ENCODE peak calls at places on chromosomes 13 and 19, in five cellular contexts. R, S, N, T and K are unnamed samples.

GRCh38 chr13:33493672-33494365 is 208.3 kb upstream of the STARD13 start:
- DNase-seq in R (no peak), S (no peak), N (no peak), T (no peak), K (no peak)

GRCh38 chr19:1882089-1882785 is 3.1 kb downstream of the ABHD17A start:
- DNase-seq in R (no peak), S (no peak), N (no peak), T (no peak), K (no peak)

GRCh38 chr19:3121821-3122511 is 13.9 kb upstream of the GNA15 start:
- DNase-seq in R (no peak), S (no peak), N (no peak), T (no peak), K (no peak)

GRCh38 chr13:30804474-30804873 is 69.1 kb downstream of the ALOX5AP start:
- DNase-seq in R (no peak), S (no peak), N (no peak), T (peak), K (no peak)

GRCh38 chr19:41646589-41647204 is 19.8 kb upstream of the CEACAM4 start:
- DNase-seq in R (peak), S (peak), N (no peak), T (peak), K (no peak)

GRCh38 chr19:18999016-18999758 is 34.1 kb downstream of the SUGP2 start:
- DNase-seq in R (no peak), S (no peak), N (peak), T (no peak), K (no peak)

GRCh38 chr13:28582225-28582891 is 76.6 kb upstream of the POMP start:
- DNase-seq in R (no peak), S (no peak), N (peak), T (no peak), K (no peak)

GRCh38 chr19:2321565-2322283 is 6.7 kb downstream of the LSM7 start:
- DNase-seq in R (no peak), S (no peak), N (no peak), T (no peak), K (no peak)

GRCh38 chr19:45169602-45170001 is 8.4 kb downstream of the TRAPPC6A start:
- DNase-seq in R (no peak), S (no peak), N (no peak), T (no peak), K (no peak)

GRCh38 chr19:57103573-57104277 is 16.1 kb upstream of the USP29 start:
- DNase-seq in R (peak), S (peak), N (peak), T (peak), K (peak)

GRCh38 chr19:32682317-32682716 is 6.7 kb downstream of the RGS9BP start:
- DNase-seq in R (no peak), S (no peak), N (no peak), T (no peak), K (no peak)

GRCh38 chr19:1893791-1894190 is 8.5 kb upstream of the ABHD17A start:
- DNase-seq in R (no peak), S (no peak), N (no peak), T (no peak), K (no peak)

GRCh38 chr19:13633109-13633508 is 126.8 kb upstream of the CACNA1A start:
- DNase-seq in R (no peak), S (no peak), N (peak), T (no peak), K (no peak)

GRCh38 chr19:42284641-42285341 is 15.7 kb downstream of the CIC start:
- DNase-seq in R (no peak), S (no peak), N (no peak), T (no peak), K (no peak)

GRCh38 chr19:17522988-17523872 is 11.8 kb downstream of the PGLS start:
- DNase-seq in R (no peak), S (no peak), N (no peak), T (no peak), K (peak)

GRCh38 chr19:1590641-1591397 is 1.8 kb downstream of the MBD3 start:
- DNase-seq in R (peak), S (peak), N (no peak), T (peak), K (no peak)

GRCh38 chr19:48253999-48254398 is 1.7 kb downstream of the CARD8 start:
- DNase-seq in R (no peak), S (no peak), N (no peak), T (no peak), K (no peak)

GRCh38 chr13:66915596-66916185 is 314.4 kb downstream of the PCDH9 start:
- DNase-seq in R (peak), S (no peak), N (peak), T (no peak), K (no peak)

GRCh38 chr19:6476896-6477431 is 4.6 kb downstream of the DENND1C start:
- DNase-seq in R (no peak), S (no peak), N (no peak), T (no peak), K (no peak)

GRCh38 chr13:107450426-107450825 is 764.9 kb downstream of the LIG4 start:
- DNase-seq in R (no peak), S (no peak), N (peak), T (no peak), K (no peak)

GRCh38 chr19:48060381-48060780 is 16.5 kb upstream of the CABP5 start:
- DNase-seq in R (no peak), S (no peak), N (no peak), T (no peak), K (no peak)

DNA sequence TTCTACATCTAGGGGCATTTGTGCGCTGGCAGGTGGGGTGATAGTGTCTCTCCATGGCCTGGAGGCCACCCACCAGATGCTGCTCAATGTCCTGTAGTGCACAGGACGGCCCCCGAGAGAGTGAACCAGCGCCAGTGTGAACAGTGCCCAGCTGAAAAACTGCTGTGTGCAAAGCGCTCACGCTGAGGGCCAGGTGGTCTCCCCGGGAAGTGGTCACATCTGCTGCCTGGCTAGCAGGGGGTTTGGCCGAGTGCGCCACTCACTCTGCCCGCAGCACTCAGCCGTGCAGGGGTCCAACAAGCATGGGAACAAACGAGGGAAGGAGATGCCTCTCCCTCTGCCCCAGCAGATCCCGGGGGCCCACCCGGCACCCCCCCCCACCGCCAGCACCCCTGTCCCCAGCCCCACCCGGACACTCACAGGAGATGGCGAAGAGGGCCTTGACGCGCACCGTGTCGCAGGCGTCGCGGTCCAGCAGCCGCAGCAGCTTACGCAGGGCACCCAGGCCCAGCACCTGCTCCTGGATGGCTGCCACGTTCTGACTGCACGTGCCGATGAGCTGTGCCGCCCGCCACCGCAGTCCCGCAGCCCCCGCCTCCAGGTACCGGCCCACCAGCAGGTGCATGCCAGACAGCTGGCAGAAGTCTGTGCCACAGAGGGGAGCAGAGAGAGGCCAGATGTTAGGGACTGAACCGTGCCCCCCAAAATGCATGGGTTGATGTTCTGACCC is 5.8 kb downstream of the HSPBP1 start:
- DNase-seq in R (no peak), S (no peak), N (no peak), T (no peak), K (no peak)
- TF ChIP-seq USF2 in R (no peak), S (no peak), N (no peak), T (no peak), K (no peak)

DNA sequence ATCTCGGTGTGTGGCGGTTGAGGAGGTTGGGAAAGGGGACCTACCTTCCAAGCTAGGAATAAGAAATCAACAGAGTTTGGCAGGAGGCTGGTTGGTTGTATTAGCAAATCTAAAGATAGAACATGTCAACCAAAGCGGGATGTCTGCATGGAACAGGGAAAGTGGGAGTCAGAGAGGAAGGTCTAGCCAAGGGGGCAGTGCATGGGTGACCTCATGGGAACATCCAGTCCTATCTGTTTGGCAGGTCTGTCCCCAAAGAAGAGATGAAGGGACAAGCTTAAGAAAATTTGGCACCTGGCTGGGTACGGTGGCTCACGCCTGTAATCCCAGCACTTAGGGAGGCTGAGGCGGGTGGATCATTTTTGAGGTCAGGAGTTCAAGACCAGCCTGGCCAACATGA is 118.7 kb upstream of the TSC22D1 start:
- DNase-seq in R (no peak), S (no peak), N (no peak), T (no peak), K (no peak)
- TF ChIP-seq USF2 in R (no peak), S (no peak), N (no peak), T (no peak), K (no peak)

DNA sequence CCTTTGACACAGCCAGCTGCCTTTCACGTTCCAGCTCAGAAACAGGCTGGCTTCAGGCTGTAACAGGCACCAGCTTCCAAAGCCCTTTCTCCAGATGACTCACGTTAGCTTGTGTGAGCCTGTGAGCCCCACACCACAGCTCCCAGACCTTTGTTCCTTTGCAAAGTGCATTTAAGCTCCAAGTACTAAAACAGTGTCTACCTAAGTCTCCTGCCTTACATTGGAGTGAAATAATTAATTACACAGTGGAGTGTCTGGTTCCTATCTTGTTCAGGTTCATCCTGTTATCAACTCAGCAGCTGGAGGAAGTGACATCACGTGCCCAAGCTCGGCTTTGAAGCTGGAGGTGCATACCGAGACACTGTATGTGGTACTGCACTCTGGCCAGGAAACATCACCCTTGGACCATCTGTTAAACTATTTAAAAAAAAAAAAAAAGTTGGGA is 475.8 kb downstream of the FOXO1 start:
- DNase-seq in R (no peak), S (no peak), N (peak), T (peak), K (no peak)
- TF ChIP-seq USF2 in R (no peak), S (no peak), N (no peak), T (no peak), K (no peak)

DNA sequence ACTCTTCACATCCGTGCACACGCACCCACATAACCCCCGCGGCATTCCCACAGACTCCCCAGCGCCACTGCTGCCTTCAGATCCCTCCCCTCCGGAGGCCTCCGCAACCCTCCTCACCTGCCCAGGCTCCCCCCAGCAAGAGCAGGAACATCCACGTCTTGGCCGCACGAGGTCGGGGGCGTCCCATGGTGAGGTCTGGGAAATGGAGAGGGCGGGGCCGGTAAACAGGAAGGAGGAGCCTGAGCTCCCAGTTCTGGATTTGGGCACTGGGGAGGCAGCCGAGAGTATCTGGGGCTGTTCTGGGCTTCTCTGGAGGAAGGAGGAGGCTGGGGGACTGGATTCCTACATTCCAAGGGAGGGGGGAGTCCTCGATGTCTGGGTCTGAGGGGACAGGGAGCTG is 423 bp downstream of the KLK8 start:
- DNase-seq in R (no peak), S (peak), N (no peak), T (no peak), K (no peak)
- TF ChIP-seq USF2 in R (no peak), S (no peak), N (no peak), T (no peak), K (no peak)